ENCODE peak calls at places on chromosomes 16 and 17, in nine cellular contexts. Z is D721Med, C is mucosa of descending colon, Q is astrocyte of the cerebellum, Y is neural crest cell, X is sigmoid colon, B is HFF-Myc, A is breast epithelium, F is foreskin fibroblast. E is an unnamed sample.

GRCh38 chr16:5982979-5983378 is 885.4 kb upstream of the EEF2KMT start:
- DNase-seq in F (no peak), C (no peak), A (no peak), Q (no peak), X (no peak), Z (no peak), Y (no peak), B (no peak), E (no peak)

GRCh38 chr16:2289282-2289681 is 21.4 kb upstream of the RNPS1 start:
- DNase-seq in X (no peak), Z (no peak), A (no peak), C (no peak), F (no peak), Q (no peak), Y (no peak), B (no peak), E (peak; percentile 80)

GRCh38 chr17:35312790-35313711 is 60.4 kb downstream of the SLFN11 start:
- DNase-seq in Z (peak; percentile 18), Y (peak; percentile 7), Q (peak; percentile 70), C (peak; percentile 47), X (peak; percentile 75), F (peak; percentile 86), A (peak; percentile 42), B (peak; percentile 42), E (no peak)

GRCh38 chr17:7478276-7479138 is 924 bp downstream of the ZBTB4 start:
- DNase-seq in A (no peak), Q (no peak), B (no peak), C (peak; percentile 64), X (peak; percentile 86), Z (no peak), F (peak; percentile 80), Y (no peak), E (no peak)

GRCh38 chr17:67245694-67246397 is 850 bp upstream of the HELZ start:
- DNase-seq in X (no peak), Z (no peak), Q (no peak), A (no peak), C (peak; percentile 45), Y (peak; percentile 38), F (peak; percentile 45), B (no peak), E (no peak)

GRCh38 chr17:80981062-80981902 is 10.4 kb upstream of the CHMP6 start:
- DNase-seq in A (no peak), F (no peak), Q (no peak), Z (peak; percentile 90), B (no peak), X (no peak), C (no peak), Y (peak; percentile 71), E (no peak)

GRCh38 chr17:5533486-5534315 is 47.3 kb downstream of the MIS12 start:
- DNase-seq in A (no peak), X (no peak), Q (no peak), F (no peak), Z (no peak), Y (no peak), B (no peak), C (no peak), E (no peak)

GRCh38 chr17:68425979-68426378 is 31.3 kb downstream of the WIPI1 start:
- DNase-seq in B (no peak), C (no peak), X (no peak), Q (no peak), A (no peak), Y (no peak), F (no peak), Z (no peak), E (no peak)

GRCh38 chr16:2273484-2273883 is 5.6 kb upstream of the RNPS1 start:
- DNase-seq in C (no peak), A (no peak), F (no peak), Y (no peak), Z (no peak), Q (no peak), X (no peak), B (no peak), E (peak; percentile 77)

GRCh38 chr17:50865868-50866260 is 290 bp downstream of the TOB1 start:
- DNase-seq in Z (no peak), Q (no peak), A (no peak), F (no peak), X (no peak), C (no peak), Y (no peak), B (no peak), E (no peak)

GRCh38 chr16:85812031-85812807 is 12.7 kb downstream of the COX4I1 start:
- DNase-seq in C (no peak), Q (no peak), F (peak; percentile 40), Z (no peak), A (no peak), B (no peak), Y (no peak), X (no peak), E (peak; percentile 69)

GRCh38 chr16:51569204-51569911 is 418.3 kb upstream of the SALL1 start:
- DNase-seq in C (no peak), A (no peak), F (peak; percentile 50), Q (no peak), Y (no peak), B (no peak), X (no peak), Z (no peak), E (no peak)

GRCh38 chr16:68539704-68540370 is 746 bp downstream of the ZFP90 start:
- DNase-seq in X (no peak), C (no peak), Z (no peak), A (no peak), Y (no peak), B (no peak), Q (no peak), F (peak; percentile 40), E (no peak)

GRCh38 chr17:7001562-7001961 is 5.7 kb downstream of the ALOX12 start:
- DNase-seq in Z (no peak), F (peak; percentile 38), Q (no peak), Y (peak; percentile 50), B (no peak), A (no peak), X (peak; percentile 35), C (peak; percentile 38), E (no peak)

DNA sequence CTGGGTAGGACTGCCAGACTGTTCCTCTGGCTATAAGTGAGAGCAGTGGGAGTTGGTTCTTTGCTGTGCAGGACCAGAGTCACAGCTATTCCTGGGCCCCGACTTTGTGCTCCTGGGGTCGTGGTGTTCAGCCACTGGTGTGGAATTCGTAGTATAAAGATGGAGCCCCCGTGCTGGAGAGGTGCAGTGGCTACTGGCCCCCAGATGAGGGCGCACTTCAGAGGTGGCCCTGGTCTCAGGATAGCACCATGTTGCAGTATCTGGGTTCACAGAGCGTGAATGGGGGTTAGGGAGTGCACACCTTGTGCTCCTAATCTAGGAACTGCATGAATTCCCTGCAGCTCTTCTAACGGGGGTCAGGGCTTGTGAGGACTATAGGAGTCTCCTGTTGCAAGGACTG is 21.1 kb downstream of the TANC2 start:
- DNase-seq in Z (no peak), Q (no peak), C (no peak), Y (no peak), B (no peak), A (no peak), F (no peak), X (no peak), E (no peak)
- TF ChIP-seq CTCF in Z (no peak), Q (peak; percentile 24), C (no peak), Y (peak; percentile 37), B (peak; percentile 58), A (no peak), F (peak; percentile 6), X (no peak), E (peak; percentile 53)

GRCh38 chr16:88792078-88792550 is 7.1 kb upstream of the PIEZO1 start:
- DNase-seq in F (peak; percentile 62), Q (no peak), A (no peak), C (no peak), X (no peak), B (no peak), Y (no peak), Z (no peak), E (peak; percentile 88)
- TF ChIP-seq CTCF in F (no peak), Q (no peak), A (no peak), C (no peak), X (no peak), B (no peak), Y (no peak), Z (no peak), E (no peak)

DNA sequence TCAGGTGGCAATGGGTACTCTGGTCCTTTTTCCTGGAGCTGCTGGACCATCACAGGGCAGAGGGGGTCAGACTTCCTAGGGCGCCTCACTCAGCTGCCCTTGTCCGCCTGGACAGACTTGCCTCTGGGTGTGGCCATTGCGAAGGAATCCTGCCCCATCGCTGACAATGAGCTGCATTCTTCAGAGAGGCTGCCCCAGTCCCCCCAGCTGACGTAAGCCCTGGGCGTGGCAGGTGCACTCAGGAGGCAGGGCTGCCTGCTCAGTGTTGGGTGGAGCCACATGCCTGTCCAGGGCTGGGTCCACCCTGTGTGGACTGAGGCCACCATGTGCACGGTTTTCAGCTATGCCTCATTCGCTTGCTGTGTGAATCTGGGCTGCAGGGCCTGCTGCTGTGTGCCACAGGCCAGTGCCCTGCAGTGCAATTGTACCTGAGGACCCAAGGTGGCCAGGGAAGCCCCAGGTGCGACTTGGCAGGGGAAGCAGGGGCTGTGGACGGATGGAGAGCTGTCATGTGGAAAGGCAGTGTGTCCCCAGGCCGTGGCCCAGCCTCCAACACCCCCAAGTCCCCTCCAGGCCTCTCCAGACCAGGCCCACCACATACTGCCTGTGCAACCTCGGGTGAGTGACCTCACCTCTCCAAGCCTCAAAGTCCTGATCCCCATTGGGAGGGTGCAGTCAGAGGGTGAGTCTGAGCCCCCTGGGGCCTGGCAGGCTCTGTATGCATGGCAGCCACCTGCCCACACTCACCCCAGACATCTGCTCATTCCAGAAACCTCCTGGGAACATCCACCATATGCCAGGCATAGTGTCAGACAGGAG is 14.0 kb upstream of the MPRIP start:
- DNase-seq in Q (no peak), Z (no peak), Y (peak; percentile 48), X (peak; percentile 75), F (peak; percentile 62), C (peak; percentile 95), A (peak; percentile 92), B (no peak), E (peak; percentile 91)
- TF ChIP-seq CTCF in Q (no peak), Z (no peak), Y (no peak), X (no peak), F (no peak), C (no peak), A (no peak), B (no peak), E (no peak)

GRCh38 chr17:30957741-30958140 is 13.1 kb upstream of the RNF135 start:
- DNase-seq in X (no peak), Y (no peak), Q (no peak), A (no peak), B (no peak), Z (no peak), F (no peak), C (no peak), E (no peak)

GRCh38 chr17:30954046-30954805 is 16.6 kb upstream of the RNF135 start:
- DNase-seq in Y (no peak), Z (no peak), X (peak; percentile 63), B (no peak), Q (no peak), F (peak; percentile 28), C (no peak), A (no peak), E (peak; percentile 43)

GRCh38 chr17:30958187-30958586 is 12.7 kb upstream of the RNF135 start:
- DNase-seq in F (peak; percentile 60), B (no peak), X (no peak), Z (no peak), Q (no peak), A (no peak), C (no peak), Y (no peak), E (no peak)

GRCh38 chr17:30952645-30953393 is 18.0 kb upstream of the RNF135 start:
- DNase-seq in X (peak; percentile 26), F (no peak), B (no peak), Q (no peak), Z (no peak), C (no peak), Y (no peak), A (no peak), E (peak; percentile 24)

GRCh38 chr17:30956764-30957374 is 14.0 kb upstream of the RNF135 start:
- DNase-seq in F (peak; percentile 15), C (no peak), B (no peak), Q (peak; percentile 8), Z (no peak), Y (no peak), X (no peak), A (no peak), E (no peak)
- TF ChIP-seq CTCF in F (no peak), C (no peak), B (no peak), Q (peak; percentile 19), Z (no peak), Y (no peak), X (no peak), A (no peak), E (peak; percentile 33)

E was measured in chondrocyte.